ENCODE peak calls at places on chromosomes 6 and 20, in seven cellular contexts. E, H, F, D, K, Y and P are unnamed samples.

GRCh38 chr20:45972500-45973183 is 639 bp upstream of the ZNF335 start:
- DNase-seq in E (no peak), F (peak), K (no peak), Y (no peak), D (no peak), H (no peak), P (no peak)

GRCh38 chr20:25563362-25563761 is 22.0 kb downstream of the NINL start:
- DNase-seq in K (no peak), H (no peak), D (no peak), F (no peak), Y (no peak), E (no peak), P (no peak)

GRCh38 chr6:151108548-151108947 is 131.2 kb upstream of the AKAP12 start:
- DNase-seq in D (no peak), E (no peak), K (no peak), F (no peak), Y (no peak), H (no peak), P (no peak)

GRCh38 chr6:41355952-41356351 is 20.5 kb downstream of the NCR2 start:
- DNase-seq in E (no peak), D (no peak), K (no peak), F (no peak), H (no peak), Y (no peak), P (no peak)

GRCh38 chr6:12010635-12011275 is 1.4 kb upstream of the HIVEP1 start:
- DNase-seq in H (no peak), E (no peak), F (no peak), Y (peak), K (peak), D (no peak), P (peak)

GRCh38 chr6:52285174-52286068 is 879 bp upstream of the MCM3 start:
- DNase-seq in D (no peak), K (no peak), Y (no peak), H (peak), E (no peak), F (peak), P (no peak)

GRCh38 chr6:41976794-41977484 is 35.3 kb upstream of the CCND3 start:
- DNase-seq in E (peak), K (no peak), F (peak), D (peak), Y (peak), H (no peak), P (no peak)

GRCh38 chr6:46888031-46888430 is 33.7 kb downstream of the ADGRF5 start:
- DNase-seq in Y (no peak), D (peak), E (peak), K (no peak), F (peak), H (no peak), P (no peak)

GRCh38 chr6:143157146-143157545 is 96.5 kb downstream of the AIG1 start:
- DNase-seq in Y (no peak), E (no peak), F (peak), H (no peak), D (no peak), K (no peak), P (no peak)

GRCh38 chr6:127857051-127857637 is 43.7 kb downstream of the THEMIS start:
- DNase-seq in F (no peak), D (no peak), H (no peak), Y (no peak), K (no peak), E (peak), P (no peak)

GRCh38 chr6:35181933-35182612 is 31.7 kb upstream of the SCUBE3 start:
- DNase-seq in H (no peak), K (no peak), E (peak), F (peak), Y (peak), D (peak), P (no peak)

GRCh38 chr6:113148576-113148975 is 708.6 kb upstream of the MARCKS start:
- DNase-seq in H (no peak), F (peak), Y (no peak), E (no peak), D (peak), K (no peak), P (no peak)

GRCh38 chr6:106547961-106548453 is 81.3 kb downstream of the RTN4IP1 start:
- DNase-seq in H (no peak), F (peak), E (peak), K (peak), D (peak), Y (peak), P (no peak)

GRCh38 chr20:13221673-13222318 is 722 bp downstream of the ISM1 start:
- DNase-seq in D (peak), Y (peak), K (peak), H (peak), E (peak), F (peak), P (no peak)

GRCh38 chr6:34047913-34048867 is 97.7 kb downstream of the GRM4 start:
- DNase-seq in D (no peak), Y (no peak), F (no peak), H (no peak), K (no peak), E (no peak), P (no peak)

GRCh38 chr20:32017711-32018251 is 7.5 kb downstream of the CCM2L start:
- DNase-seq in Y (peak), D (no peak), F (no peak), K (no peak), E (no peak), H (peak), P (peak)

GRCh38 chr6:20286968-20287565 is 74.8 kb upstream of the MBOAT1 start:
- DNase-seq in D (no peak), Y (no peak), K (no peak), H (no peak), E (peak), F (no peak), P (no peak)